ENCODE peak calls at places on chromosomes 12 and 14, in eight cellular contexts. N, C, B, D, P, R, X and O are unnamed samples.

GRCh38 chr12:47990351-47991105 is 13.7 kb downstream of the COL2A1 start:
- DNase-seq in N (no peak), C (peak), B (no peak), D (no peak), P (no peak), R (peak), X (no peak), O (no peak)

GRCh38 chr12:20109667-20110066 is 258.7 kb upstream of the PDE3A start:
- DNase-seq in N (no peak), C (no peak), B (no peak), D (no peak), P (no peak), R (no peak), X (no peak), O (no peak)

GRCh38 chr12:116048886-116049285 is 228.6 kb downstream of the MED13L start:
- DNase-seq in N (no peak), C (no peak), B (no peak), D (no peak), P (no peak), R (peak), X (no peak), O (no peak)

GRCh38 chr14:38074091-38074490 is 133.6 kb upstream of the SSTR1 start:
- DNase-seq in N (no peak), C (no peak), B (no peak), D (no peak), P (no peak), R (no peak), X (no peak), O (no peak)

GRCh38 chr12:24278832-24279231 is 329.4 kb upstream of the SOX5 start:
- DNase-seq in N (no peak), C (no peak), B (no peak), D (no peak), P (no peak), R (no peak), X (no peak), O (no peak)

GRCh38 chr14:60618200-60618599 is 31.1 kb downstream of the SIX1 start:
- DNase-seq in N (no peak), C (peak), B (no peak), D (no peak), P (no peak), R (no peak), X (no peak), O (no peak)

GRCh38 chr14:89855961-89856360 is 98.6 kb downstream of the EFCAB11 start:
- DNase-seq in N (no peak), C (no peak), B (no peak), D (no peak), P (no peak), R (no peak), X (peak), O (peak)

GRCh38 chr14:55354500-55354899 is 57.1 kb downstream of the ATG14 start:
- DNase-seq in N (no peak), C (peak), B (peak), D (peak), P (no peak), R (no peak), X (no peak), O (peak)

GRCh38 chr12:105107176-105107496 is 395 bp upstream of the WASHC4 start:
- DNase-seq in N (no peak), C (no peak), B (peak), D (peak), P (no peak), R (no peak), X (no peak), O (no peak)

GRCh38 chr12:119869720-119870119 is 7.4 kb downstream of the CIT start:
- DNase-seq in N (peak), C (no peak), B (peak), D (peak), P (no peak), R (no peak), X (peak), O (peak)

GRCh38 chr12:109435428-109436180 is 41.5 kb downstream of the KCTD10 start:
- DNase-seq in N (no peak), C (no peak), B (no peak), D (no peak), P (no peak), R (no peak), X (no peak), O (peak)

GRCh38 chr12:47554046-47554653 is 151.7 kb downstream of the RPAP3 start:
- DNase-seq in N (no peak), C (no peak), B (no peak), D (no peak), P (no peak), R (no peak), X (no peak), O (no peak)

GRCh38 chr14:94345344-94346072 is 22.4 kb upstream of the SERPINA6 start:
- DNase-seq in N (no peak), C (peak), B (peak), D (peak), P (no peak), R (peak), X (peak), O (peak)

GRCh38 chr12:24937553-24938244 is 11.2 kb downstream of the BCAT1 start:
- DNase-seq in N (no peak), C (no peak), B (no peak), D (no peak), P (no peak), R (no peak), X (no peak), O (no peak)

GRCh38 chr14:20614038-20614840 is 23.1 kb upstream of the RNASE12 start:
- DNase-seq in N (no peak), C (no peak), B (no peak), D (peak), P (no peak), R (no peak), X (no peak), O (peak)

GRCh38 chr14:85217412-85217811 is 312.5 kb upstream of the FLRT2 start:
- DNase-seq in N (no peak), C (no peak), B (no peak), D (no peak), P (no peak), R (no peak), X (peak), O (no peak)

GRCh38 chr12:124531281-124531745 is 36.1 kb downstream of the NCOR2 start:
- DNase-seq in N (peak), C (no peak), B (no peak), D (no peak), P (no peak), R (no peak), X (no peak), O (no peak)

GRCh38 chr14:53062856-53063255 is 90.3 kb downstream of the DDHD1 start:
- DNase-seq in N (no peak), C (no peak), B (no peak), D (no peak), P (no peak), R (no peak), X (no peak), O (peak)

GRCh38 chr12:95997911-95998510 is 1.9 kb upstream of the HAL start:
- DNase-seq in N (no peak), C (no peak), B (no peak), D (no peak), P (no peak), R (no peak), X (no peak), O (peak)

GRCh38 chr12:52813885-52814709 is at the start of gene KRT4:
- DNase-seq in N (no peak), C (peak), B (no peak), D (peak), P (no peak), R (no peak), X (peak), O (no peak)

GRCh38 chr14:22780941-22781605 is 14.6 kb downstream of the OXA1L start:
- DNase-seq in N (no peak), C (no peak), B (no peak), D (no peak), P (no peak), R (no peak), X (no peak), O (no peak)

GRCh38 chr14:104399432-104400155 is 180.0 kb upstream of the C14orf180 start:
- DNase-seq in N (no peak), C (no peak), B (no peak), D (no peak), P (no peak), R (no peak), X (no peak), O (no peak)

GRCh38 chr14:20112321-20112720 is 1.8 kb downstream of the OR4K17 start:
- DNase-seq in N (no peak), C (no peak), B (no peak), D (no peak), P (no peak), R (no peak), X (no peak), O (no peak)

GRCh38 chr12:67430708-67431335 is 161.7 kb downstream of the CAND1 start:
- DNase-seq in N (peak), C (no peak), B (no peak), D (no peak), P (peak), R (no peak), X (no peak), O (no peak)

GRCh38 chr12:97753332-97753731 is 290.7 kb downstream of the RMST start:
- DNase-seq in N (no peak), C (no peak), B (no peak), D (no peak), P (no peak), R (no peak), X (no peak), O (no peak)
- TF ChIP-seq CTCF in N (no peak), C (no peak), B (no peak), D (no peak), P (no peak), R (no peak), X (no peak), O (no peak)

GRCh38 chr12:68809190-68810026 is 1.4 kb downstream of the MDM2 start:
- DNase-seq in N (no peak), C (no peak), B (no peak), D (no peak), P (no peak), R (peak), X (no peak), O (no peak)

GRCh38 chr12:68805592-68806120 is 2.3 kb upstream of the MDM2 start:
- DNase-seq in N (no peak), C (no peak), B (no peak), D (no peak), P (no peak), R (no peak), X (no peak), O (peak)

GRCh38 chr12:68807576-68808387 is at the start of gene MDM2:
- DNase-seq in N (peak), C (peak), B (peak), D (peak), P (peak), R (peak), X (peak), O (peak)

GRCh38 chr12:68806488-68807237 is 1.3 kb upstream of the MDM2 start:
- DNase-seq in N (no peak), C (no peak), B (no peak), D (no peak), P (no peak), R (peak), X (no peak), O (no peak)

DNA sequence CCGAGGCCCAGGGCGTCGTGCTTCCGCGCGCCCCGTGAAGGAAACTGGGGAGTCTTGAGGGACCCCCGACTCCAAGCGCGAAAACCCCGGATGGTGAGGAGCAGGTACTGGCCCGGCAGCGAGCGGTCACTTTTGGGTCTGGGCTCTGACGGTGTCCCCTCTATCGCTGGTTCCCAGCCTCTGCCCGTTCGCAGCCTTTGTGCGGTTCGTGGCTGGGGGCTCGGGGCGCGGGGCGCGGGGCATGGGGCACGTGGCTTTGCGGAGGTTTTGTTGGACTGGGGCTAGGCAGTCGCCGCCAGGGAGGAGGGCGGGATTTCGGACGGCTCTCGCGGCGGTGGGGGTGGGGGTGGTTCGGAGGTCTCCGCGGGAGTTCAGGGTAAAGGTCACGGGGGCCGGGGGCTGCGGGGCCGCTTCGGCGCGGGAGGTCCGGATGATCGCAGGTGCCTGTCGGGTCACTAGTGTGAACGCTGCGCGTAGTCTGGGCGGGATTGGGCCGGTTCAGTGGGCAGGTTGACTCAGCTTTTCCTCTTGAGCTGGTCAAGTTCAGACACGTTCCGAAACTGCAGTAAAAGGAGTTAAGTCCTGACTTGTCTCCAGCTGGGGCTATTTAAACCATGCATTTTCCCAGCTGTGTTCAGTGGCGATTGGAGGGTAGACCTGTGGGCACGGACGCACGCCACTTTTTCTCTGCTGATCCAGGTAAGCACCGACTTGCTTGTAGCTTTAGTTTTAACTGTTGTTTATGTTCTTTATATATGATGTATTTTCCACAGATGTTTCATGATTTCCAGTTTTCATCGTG is 612 bp downstream of the MDM2 start:
- DNase-seq in N (peak), C (peak), B (peak), D (peak), P (peak), R (peak), X (peak), O (peak)
- TF ChIP-seq CTCF in N (no peak), C (no peak), B (no peak), D (no peak), P (no peak), R (no peak), X (no peak), O (no peak)

GRCh38 chr14:102086972-102087761 is at the start of gene HSP90AA1:
- DNase-seq in N (peak), C (peak), B (peak), D (peak), P (peak), R (peak), X (peak), O (peak)
- TF ChIP-seq CTCF in N (peak), C (peak), B (no peak), D (no peak), P (no peak), R (peak), X (peak), O (no peak)

GRCh38 chr12:1800646-1801284 is 19.6 kb upstream of the LRTM2 start:
- DNase-seq in N (peak), C (no peak), B (no peak), D (peak), P (no peak), R (no peak), X (no peak), O (no peak)
- TF ChIP-seq CTCF in N (peak), C (peak), B (no peak), D (no peak), P (peak), R (peak), X (peak), O (peak)